ENCODE peak calls at places on chromosome 20, in four cellular contexts. J, A, V and B are unnamed samples.

GRCh38 chr20:41339957-41340326 is 679 bp upstream of the LPIN3 start:
- DNase-seq in J (peak), A (peak), V (peak), B (peak)

GRCh38 chr20:13913517-13913916 is 76.9 kb downstream of the SEL1L2 start:
- DNase-seq in J (no peak), A (no peak), V (no peak), B (no peak)

GRCh38 chr20:35497780-35498189 is 31.7 kb downstream of the C20orf173 start:
- DNase-seq in J (no peak), A (no peak), V (no peak), B (no peak)

GRCh38 chr20:42646250-42646649 is 543.5 kb downstream of the PTPRT start:
- DNase-seq in J (no peak), A (no peak), V (no peak), B (no peak)

GRCh38 chr20:57088436-57088835 is 178.0 kb downstream of the BMP7 start:
- DNase-seq in J (no peak), A (no peak), V (no peak), B (no peak)

GRCh38 chr20:35312348-35312747 is 20.1 kb upstream of the FAM83C start:
- DNase-seq in J (no peak), A (no peak), V (peak), B (no peak)

GRCh38 chr20:40050596-40050995 is 638.4 kb downstream of the MAFB start:
- DNase-seq in J (no peak), A (no peak), V (no peak), B (no peak)

GRCh38 chr20:62477669-62478450 is 2.1 kb upstream of the GATA5 start:
- DNase-seq in J (no peak), A (no peak), V (no peak), B (peak)

GRCh38 chr20:25139061-25139705 is 56.3 kb upstream of the ENTPD6 start:
- DNase-seq in J (no peak), A (no peak), V (peak), B (no peak)

GRCh38 chr20:7691647-7692046 is 248.6 kb downstream of the HAO1 start:
- DNase-seq in J (no peak), A (no peak), V (no peak), B (no peak)

GRCh38 chr20:44399446-44399845 is 43.9 kb downstream of the HNF4A start:
- DNase-seq in J (no peak), A (no peak), V (no peak), B (no peak)

GRCh38 chr20:584375-585301 is 25.5 kb downstream of the TCF15 start:
- DNase-seq in J (no peak), A (no peak), V (no peak), B (no peak)

GRCh38 chr20:57753332-57754164 is 43.7 kb upstream of the PMEPA1 start:
- DNase-seq in J (no peak), A (no peak), V (no peak), B (no peak)

GRCh38 chr20:46665602-46666001 is 14.3 kb upstream of the SLC13A3 start:
- DNase-seq in J (no peak), A (no peak), V (no peak), B (no peak)

GRCh38 chr20:45229264-45230056 is 8.3 kb downstream of the SEMG2 start:
- DNase-seq in J (peak), A (peak), V (peak), B (no peak)

GRCh38 chr20:51371720-51372119 is 170.8 kb downstream of the NFATC2 start:
- DNase-seq in J (no peak), A (no peak), V (no peak), B (no peak)

GRCh38 chr20:38751360-38751976 is 3.2 kb downstream of the ACTR5 start:
- DNase-seq in J (peak), A (no peak), V (peak), B (no peak)

GRCh38 chr20:36632147-36632486 is 13.9 kb downstream of the SLA2 start:
- DNase-seq in J (no peak), A (no peak), V (no peak), B (no peak)

GRCh38 chr20:50034567-50035170 is 51.9 kb downstream of the SNAI1 start:
- DNase-seq in J (no peak), A (no peak), V (peak), B (no peak)

GRCh38 chr20:37598611-37599342 is 71.1 kb upstream of the BLCAP start:
- DNase-seq in J (no peak), A (no peak), V (no peak), B (no peak)

GRCh38 chr20:32278199-32278643 is 770 bp downstream of the KIF3B start:
- DNase-seq in J (no peak), A (no peak), V (peak), B (no peak)

GRCh38 chr20:58630063-58630462 is 21.0 kb upstream of the STX16 start:
- DNase-seq in J (no peak), A (no peak), V (peak), B (no peak)

GRCh38 chr20:61968932-61969331 is 96.7 kb downstream of the TAF4 start:
- DNase-seq in J (no peak), A (no peak), V (no peak), B (no peak)

GRCh38 chr20:39269031-39269461 is 306.9 kb downstream of the DHX35 start:
- DNase-seq in J (peak), A (no peak), V (peak), B (peak)

GRCh38 chr20:7980332-7981046 is 39.1 kb downstream of the TMX4 start:
- DNase-seq in J (peak), A (no peak), V (peak), B (peak)

GRCh38 chr20:1868856-1869255 is 26.4 kb upstream of the SIRPA start:
- DNase-seq in J (no peak), A (no peak), V (no peak), B (no peak)

GRCh38 chr20:61732511-61733210 is 333.0 kb downstream of the TAF4 start:
- DNase-seq in J (no peak), A (no peak), V (no peak), B (no peak)

GRCh38 chr20:25247666-25248500 is at the start of gene PYGB:
- DNase-seq in J (peak), A (peak), V (peak), B (peak)